ENCODE peak calls at places on chromosome 1, in four cellular contexts. H is AG04450, Y is tibial nerve, O is astrocyte. J is an unnamed sample.

GRCh38 chr1:179145521-179145920 is 63.7 kb downstream of the TOR3A start:
- DNase-seq in O (no peak), H (no peak), Y (no peak), J (no peak)

GRCh38 chr1:7888248-7889010 is 35.6 kb upstream of the UTS2 start:
- DNase-seq in Y (no peak), O (peak; percentile 73), H (peak; percentile 15), J (peak; percentile 28)

GRCh38 chr1:67053535-67053784 is 488 bp downstream of the SLC35D1 start:
- DNase-seq in H (no peak), Y (no peak), O (no peak), J (no peak)

GRCh38 chr1:16212251-16212961 is at the start of gene ARHGEF19:
- DNase-seq in H (no peak), O (no peak), Y (no peak), J (no peak)

GRCh38 chr1:18913065-18913502 is 10.7 kb upstream of the ALDH4A1 start:
- DNase-seq in H (peak; percentile 43), Y (peak; percentile 56), O (peak; percentile 61), J (peak; percentile 83)

GRCh38 chr1:6625579-6626149 is 996 bp downstream of the THAP3 start:
- DNase-seq in H (no peak), Y (no peak), O (peak; percentile 39), J (peak; percentile 54)

GRCh38 chr1:161198206-161198876 is 513 bp downstream of the ADAMTS4 start:
- DNase-seq in Y (no peak), H (no peak), O (no peak), J (peak; percentile 50)

GRCh38 chr1:7235871-7236472 is 450.7 kb downstream of the CAMTA1 start:
- DNase-seq in O (no peak), H (no peak), Y (no peak), J (no peak)

GRCh38 chr1:188433428-188433827 is 1604.7 kb downstream of the PLA2G4A start:
- DNase-seq in O (peak; percentile 66), Y (no peak), H (peak; percentile 16), J (peak; percentile 71)

GRCh38 chr1:154115180-154115579 is 39.7 kb downstream of the NUP210L start:
- DNase-seq in Y (no peak), H (no peak), O (no peak), J (peak; percentile 8)

GRCh38 chr1:56437959-56438358 is 141.4 kb downstream of the PLPP3 start:
- DNase-seq in O (no peak), Y (no peak), H (no peak), J (no peak)

GRCh38 chr1:53704304-53704703 is 34.7 kb downstream of the GLIS1 start:
- DNase-seq in H (no peak), Y (no peak), O (no peak), J (no peak)

GRCh38 chr1:53705446-53706096 is 33.4 kb downstream of the GLIS1 start:
- DNase-seq in O (no peak), Y (no peak), H (no peak), J (no peak)

GRCh38 chr1:53704804-53705445 is 34.0 kb downstream of the GLIS1 start:
- DNase-seq in O (no peak), Y (no peak), H (no peak), J (no peak)

GRCh38 chr1:53708687-53709086 is 30.3 kb downstream of the GLIS1 start:
- DNase-seq in O (no peak), Y (no peak), H (no peak), J (no peak)

GRCh38 chr1:53706356-53706755 is 32.6 kb downstream of the GLIS1 start:
- DNase-seq in O (no peak), Y (no peak), H (no peak), J (no peak)
- TF ChIP-seq CTCF in O (no peak), Y (no peak), H (no peak), J (no peak)

DNA sequence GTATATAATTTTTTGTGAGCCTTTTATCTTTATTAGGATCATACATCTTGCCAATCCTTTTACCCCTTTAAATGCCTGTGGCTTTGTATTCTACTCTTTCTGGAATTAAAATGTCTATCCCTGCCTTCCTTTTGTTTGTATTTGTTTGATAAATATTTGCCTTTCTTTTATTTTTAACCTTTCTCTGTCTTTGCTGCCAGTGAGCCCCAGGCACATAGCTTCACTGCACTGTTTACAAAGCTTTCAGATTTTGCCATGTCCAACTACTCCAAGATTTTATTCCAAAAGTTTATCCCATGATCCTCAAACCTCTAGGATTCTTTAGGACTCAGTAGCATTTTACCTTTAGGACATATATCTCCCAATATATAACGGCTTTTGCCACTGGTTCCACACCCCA is 281.2 kb downstream of the PAPPA2 start:
- DNase-seq in H (no peak), O (no peak), Y (no peak), J (no peak)
- H3K4me3 ChIP-seq in H (no peak overlapping the region), O (no peak overlapping the region), Y (no peak overlapping the region), J (no peak overlapping the region)

GRCh38 chr1:26861286-26861701 is 1.7 kb upstream of the SFN start:
- DNase-seq in H (no peak), O (no peak), Y (no peak), J (peak; percentile 56)

GRCh38 chr1:26861889-26862371 is 1.0 kb upstream of the SFN start:
- DNase-seq in Y (no peak), H (no peak), O (no peak), J (no peak)

GRCh38 chr1:26863677-26864060 is 720 bp downstream of the SFN start:
- DNase-seq in H (no peak), Y (no peak), O (no peak), J (no peak)

GRCh38 chr1:26864610-26865480 is 1.9 kb downstream of the SFN start:
- DNase-seq in H (peak; percentile 96), Y (peak; percentile 95), O (peak; percentile 94), J (peak; percentile 98)

DNA sequence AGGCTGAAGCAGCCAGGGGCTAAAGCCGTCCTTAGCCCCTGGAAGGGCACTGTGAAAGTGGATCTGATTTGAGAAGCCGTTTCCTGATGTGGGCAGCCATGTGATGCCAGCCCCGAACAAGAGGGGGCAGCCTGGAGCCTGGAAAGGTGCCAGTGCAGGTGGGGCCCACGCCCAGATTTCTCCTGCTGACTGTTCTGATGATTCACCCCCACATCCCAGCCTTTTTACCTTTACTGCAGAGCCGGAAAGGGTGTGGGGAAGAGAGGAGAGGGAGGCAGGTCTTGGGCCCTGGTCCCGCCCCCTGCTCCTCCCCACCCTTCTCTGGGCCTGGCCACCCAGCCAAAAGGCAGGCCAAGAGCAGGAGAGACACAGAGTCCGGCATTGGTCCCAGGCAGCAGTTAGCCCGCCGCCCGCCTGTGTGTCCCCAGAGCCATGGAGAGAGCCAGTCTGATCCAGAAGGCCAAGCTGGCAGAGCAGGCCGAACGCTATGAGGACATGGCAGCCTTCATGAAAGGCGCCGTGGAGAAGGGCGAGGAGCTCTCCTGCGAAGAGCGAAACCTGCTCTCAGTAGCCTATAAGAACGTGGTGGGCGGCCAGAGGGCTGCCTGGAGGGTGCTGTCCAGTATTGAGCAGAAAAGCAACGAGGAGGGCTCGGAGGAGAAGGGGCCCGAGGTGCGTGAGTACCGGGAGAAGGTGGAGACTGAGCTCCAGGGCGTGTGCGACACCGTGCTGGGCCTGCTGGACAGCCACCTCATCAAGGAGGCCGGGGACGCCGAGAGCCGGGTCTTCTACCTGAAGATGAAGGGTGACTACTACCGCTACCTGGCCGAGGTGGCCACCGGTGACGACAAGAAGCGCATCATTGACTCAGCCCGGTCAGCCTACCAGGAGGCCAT is at the start of gene SFN:
- DNase-seq in O (no peak), Y (no peak), H (no peak), J (no peak)
- TF ChIP-seq CTCF in O (no peak), Y (no peak), H (peak; percentile 6), J (peak; percentile 34)

GRCh38 chr1:115089443-115090340 is at the start of gene TSPAN2:
- DNase-seq in O (peak; percentile 77), H (peak; percentile 20), Y (no peak), J (peak; percentile 12)

GRCh38 chr1:115091582-115091981 is 2.3 kb upstream of the TSPAN2 start:
- DNase-seq in H (no peak), Y (no peak), O (no peak), J (no peak)

GRCh38 chr1:115090956-115091355 is 1.7 kb upstream of the TSPAN2 start:
- DNase-seq in Y (no peak), H (no peak), O (no peak), J (no peak)

GRCh38 chr1:115088871-115089442 is 346 bp downstream of the TSPAN2 start:
- DNase-seq in O (no peak), Y (no peak), H (no peak), J (no peak)

DNA sequence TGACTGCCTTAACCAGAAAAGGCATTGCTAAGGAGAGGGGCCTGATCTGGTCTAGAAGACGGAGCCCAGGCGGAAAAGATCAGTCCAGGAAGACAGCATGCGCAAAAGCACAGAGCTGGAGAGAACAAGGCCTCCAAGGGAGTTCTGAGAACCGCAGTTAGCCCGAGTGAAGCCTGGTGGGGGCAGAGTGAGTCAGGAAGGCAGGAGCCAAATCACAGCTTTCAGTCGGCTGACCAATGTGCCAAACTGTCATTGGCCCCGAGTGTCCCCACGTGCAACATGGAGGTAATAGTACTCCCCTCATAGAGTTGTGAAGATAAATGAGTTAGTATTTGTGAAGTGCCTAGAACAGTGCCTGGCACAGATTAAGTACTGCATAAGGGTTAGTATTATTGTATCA is 1.2 kb upstream of the TSPAN2 start:
- DNase-seq in H (no peak), Y (no peak), O (peak; percentile 72), J (peak; percentile 26)
- H3K4me3 ChIP-seq in H (no peak overlapping the region), Y (no peak overlapping the region), O (peak overlapping the region; percentile 68), J (no peak overlapping the region)

GRCh38 chr1:198359024-198359653 is 181.3 kb downstream of the ATP6V1G3 start:
- DNase-seq in H (no peak), Y (no peak), O (no peak), J (peak; percentile 44)
- TF ChIP-seq CTCF in H (peak; percentile 40), Y (peak; percentile 44), O (peak; percentile 10), J (peak; percentile 45)

GRCh38 chr1:60386259-60386658 is 312.7 kb upstream of the C1orf87 start:
- DNase-seq in O (peak; percentile 19), H (no peak), Y (no peak), J (peak; percentile 3)
- H3K4me3 ChIP-seq in O (no peak overlapping the region), H (no peak overlapping the region), Y (no peak overlapping the region), J (no peak overlapping the region)

GRCh38 chr1:156260896-156261295 is 13.0 kb upstream of the PAQR6 start:
- DNase-seq in Y (no peak), O (no peak), H (no peak), J (no peak)

GRCh38 chr1:156257711-156258110 is 9.9 kb upstream of the PAQR6 start:
- DNase-seq in O (no peak), Y (no peak), H (no peak), J (no peak)

GRCh38 chr1:156262461-156263287 is 14.8 kb upstream of the PAQR6 start:
- DNase-seq in O (peak; percentile 90), Y (no peak), H (no peak), J (peak; percentile 64)

GRCh38 chr1:156258859-156259258 is 11.0 kb upstream of the PAQR6 start:
- DNase-seq in O (no peak), Y (no peak), H (no peak), J (no peak)

DNA sequence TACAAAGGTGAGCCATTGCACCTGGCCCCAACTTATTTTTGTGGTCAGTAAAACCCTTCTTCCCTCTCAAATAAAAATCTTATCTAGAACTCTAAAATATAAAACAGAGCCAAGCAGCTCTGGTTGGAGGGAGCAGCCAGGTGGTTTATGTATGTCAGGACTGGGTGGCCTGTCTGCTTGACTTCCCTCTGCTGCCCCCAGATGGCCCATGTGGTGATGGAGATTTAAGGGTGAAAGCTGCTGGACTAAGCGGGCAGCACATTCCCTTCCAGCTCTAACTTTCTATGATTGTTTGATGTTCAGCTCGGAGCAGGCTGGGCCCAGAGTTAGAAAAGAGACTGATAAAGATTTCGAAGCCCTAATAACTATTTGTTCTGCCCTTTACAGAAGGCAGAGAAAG is 11.9 kb upstream of the PAQR6 start:
- DNase-seq in H (no peak), Y (no peak), O (no peak), J (peak; percentile 34)
- TF ChIP-seq CTCF in H (peak; percentile 33), Y (no peak), O (no peak), J (peak; percentile 37)